ENCODE peak calls at places on chromosome 9, in four cellular contexts. V is SK-N-SH, P is K562, L is HepG2. I is an unnamed sample.

GRCh38 chr9:129138476-129139232 is 27.4 kb downstream of the PTPA start:
- DNase-seq in P (no peak), L (no peak), V (no peak), I (no peak)

GRCh38 chr9:72399391-72399790 is 34.4 kb upstream of the ZFAND5 start:
- DNase-seq in L (no peak), P (no peak), V (no peak), I (no peak)

GRCh38 chr9:34518896-34519295 is 3.9 kb downstream of the ENHO start:
- DNase-seq in L (no peak), V (no peak), P (no peak), I (no peak)

GRCh38 chr9:68489636-68490035 is 51.0 kb downstream of the TMEM252 start:
- DNase-seq in L (no peak), P (no peak), V (no peak), I (no peak)

GRCh38 chr9:73270967-73271722 is 119.5 kb downstream of the ANXA1 start:
- DNase-seq in P (no peak), V (no peak), L (peak; percentile 75), I (peak; percentile 10)

GRCh38 chr9:72773570-72773969 is 179.3 kb downstream of the ALDH1A1 start:
- DNase-seq in P (no peak), L (no peak), V (no peak), I (no peak)

GRCh38 chr9:26158631-26159150 is 480.4 kb upstream of the TUSC1 start:
- DNase-seq in P (no peak), L (no peak), V (no peak), I (no peak)

GRCh38 chr9:111000202-111000601 is 38.1 kb downstream of the LPAR1 start:
- DNase-seq in L (no peak), V (no peak), P (no peak), I (no peak)

GRCh38 chr9:105993921-105994715 is 299.8 kb downstream of the TMEM38B start:
- DNase-seq in L (no peak), V (no peak), P (no peak), I (no peak)

GRCh38 chr9:18746631-18747030 is 272.7 kb downstream of the ADAMTSL1 start:
- DNase-seq in L (no peak), V (no peak), P (no peak), I (no peak)

GRCh38 chr9:70053864-70054263 is 10.2 kb downstream of the MAMDC2 start:
- DNase-seq in V (no peak), P (no peak), L (no peak), I (peak; percentile 31)

GRCh38 chr9:109108318-109108717 is 11.4 kb downstream of the TMEM245 start:
- DNase-seq in P (no peak), V (no peak), L (no peak), I (no peak)

GRCh38 chr9:135186248-135187164 is 99.0 kb downstream of the OLFM1 start:
- DNase-seq in L (no peak), P (no peak), V (peak; percentile 60), I (no peak)

GRCh38 chr9:35258665-35259474 is 97.1 kb downstream of the UNC13B start:
- DNase-seq in L (peak; percentile 71), V (peak; percentile 42), P (no peak), I (peak; percentile 31)

GRCh38 chr9:100884518-100884917 is 144.0 kb upstream of the PLPPR1 start:
- DNase-seq in P (no peak), V (no peak), L (no peak), I (no peak)

DNA sequence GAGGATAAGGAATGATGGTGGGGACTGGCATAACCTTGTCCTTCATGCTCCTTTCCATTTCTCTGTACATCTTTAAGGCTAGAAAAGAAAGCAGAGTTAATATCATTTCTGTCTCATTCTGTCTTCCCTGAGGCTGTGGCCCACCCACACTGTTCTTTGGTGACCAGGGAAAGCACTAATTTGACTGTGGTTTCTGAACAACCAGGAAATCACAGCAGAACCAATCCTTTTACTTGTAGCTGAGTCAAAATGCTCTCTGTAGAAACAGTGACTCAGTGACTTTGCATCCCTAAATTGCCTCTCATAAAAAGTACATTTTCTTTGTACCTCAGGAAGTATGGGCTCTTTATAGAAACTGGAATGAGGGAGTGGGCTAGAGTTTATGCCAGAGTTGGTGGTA is 28.1 kb downstream of the IL33 start:
- DNase-seq in P (no peak), L (no peak), V (no peak), I (no peak)
- TF ChIP-seq SIN3A in P (no peak), L (no peak), V (no peak), I (no peak)

DNA sequence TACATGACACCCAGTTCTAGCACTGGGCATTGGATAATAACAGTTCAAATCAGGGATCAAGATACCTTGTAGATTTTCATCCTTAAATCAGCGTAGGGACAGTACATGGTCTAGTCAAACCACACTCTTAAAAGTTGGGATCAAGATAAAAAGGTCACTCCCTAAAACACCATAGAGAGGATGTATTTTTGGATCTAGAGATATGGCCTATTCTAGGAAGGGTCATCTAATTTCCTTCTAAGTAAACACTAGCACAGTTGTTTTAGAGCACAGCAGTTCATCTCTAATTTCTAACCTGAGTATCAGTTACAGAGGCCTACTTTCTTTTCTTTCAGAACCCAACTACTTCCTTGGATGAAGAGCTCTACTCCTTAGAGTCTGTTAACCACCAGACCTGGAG is 166.4 kb upstream of the GRIN3A start:
- DNase-seq in V (no peak), P (no peak), L (no peak), I (no peak)
- TF ChIP-seq ELF1 in V (no peak), P (no peak), L (no peak), I (no peak)

DNA sequence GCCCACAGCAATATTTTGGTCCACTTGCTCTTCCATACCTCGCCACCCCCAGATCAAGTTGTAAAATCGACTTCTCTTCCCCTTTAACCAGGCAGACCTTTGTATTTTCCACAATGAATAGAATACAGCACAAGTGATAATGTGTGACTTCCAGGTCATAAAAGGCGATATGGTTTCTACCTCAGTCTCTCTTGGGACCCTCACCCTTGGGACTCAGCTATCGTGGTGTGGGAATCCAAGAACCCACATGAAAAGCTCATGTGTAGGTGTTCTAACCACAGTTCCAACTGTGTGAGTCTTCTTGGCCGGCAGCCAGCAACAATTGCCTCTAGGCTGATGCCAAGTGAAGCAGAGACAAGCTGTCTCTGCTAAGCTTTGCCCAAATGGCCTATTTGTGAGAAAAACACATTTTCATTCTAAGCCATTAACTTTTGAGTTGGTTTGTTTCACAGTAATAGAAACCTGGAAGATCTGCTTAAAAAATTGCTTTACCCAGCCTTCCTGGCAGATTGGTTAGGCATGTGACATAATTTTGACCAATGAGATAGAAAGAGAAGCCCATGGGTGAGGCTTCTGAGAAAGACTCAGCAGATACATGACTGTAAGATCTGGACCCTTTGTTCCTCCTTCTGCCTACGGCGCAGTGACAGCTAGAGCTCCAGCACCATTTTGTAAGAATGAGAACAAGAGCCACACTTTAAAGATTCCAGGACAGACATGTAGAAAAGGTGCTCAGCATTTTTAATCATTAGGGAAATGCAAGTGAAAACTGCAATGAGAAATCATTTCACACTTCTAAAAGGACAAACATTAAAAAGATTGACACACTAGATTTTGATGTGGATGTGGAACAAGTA is 18.3 kb upstream of the MLLT3 start:
- DNase-seq in V (peak; percentile 28), P (no peak), L (no peak), I (no peak)
- TF ChIP-seq SIN3A in V (no peak), P (no peak), L (no peak), I (no peak)

DNA sequence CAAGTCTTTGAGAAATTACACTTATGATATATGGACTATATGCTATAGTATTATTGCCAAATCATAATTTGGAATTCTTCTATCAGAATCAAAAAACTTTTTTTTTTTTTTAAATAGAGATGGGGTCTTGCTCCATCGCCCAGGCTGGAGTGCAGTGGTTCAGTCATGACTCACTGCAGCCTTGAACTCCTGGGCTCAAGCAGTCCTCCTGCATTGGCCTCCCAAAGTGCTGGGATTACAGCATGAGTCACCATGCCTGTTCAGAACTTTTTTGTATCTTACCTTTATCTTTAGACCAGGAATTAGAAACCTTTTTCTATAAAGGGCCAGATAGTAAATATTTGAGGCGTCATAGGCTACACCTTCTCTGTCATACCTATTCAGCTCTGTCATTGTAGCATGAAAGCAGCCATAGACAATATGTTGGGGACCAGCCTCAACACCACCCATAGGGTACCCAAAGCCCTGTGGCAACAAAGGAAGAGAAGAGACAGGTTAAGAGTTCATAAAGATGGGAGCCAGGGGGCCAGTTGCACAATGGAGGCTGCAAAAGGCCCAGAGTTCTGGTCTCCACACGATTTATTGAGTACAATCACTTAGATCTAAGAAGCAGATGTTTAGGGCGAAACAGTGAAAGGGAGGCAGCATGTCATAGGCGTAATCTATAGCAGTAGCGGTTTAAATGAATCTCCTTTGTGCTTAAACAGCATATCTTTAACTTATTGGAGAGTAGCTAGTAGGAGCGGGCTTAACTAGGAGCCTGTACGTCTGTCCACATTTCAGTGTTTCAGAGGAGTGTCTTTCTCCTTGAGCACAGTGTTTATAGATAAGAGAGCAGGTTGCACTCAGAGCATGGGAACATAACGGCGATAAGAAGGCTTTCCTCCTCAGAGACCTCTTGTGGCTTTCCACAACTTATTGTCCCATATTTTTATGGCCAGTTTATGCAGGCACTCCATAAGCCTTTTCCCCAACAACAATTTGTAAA is 12.5 kb downstream of the ECM2 start:
- DNase-seq in L (peak; percentile 20), P (no peak), V (no peak), I (no peak)
- TF ChIP-seq ELF1 in L (no peak), P (no peak), V (no peak), I (no peak)

GRCh38 chr9:3954950-3955670 is 344.8 kb downstream of the GLIS3 start:
- DNase-seq in V (no peak), L (no peak), P (peak; percentile 4), I (no peak)

GRCh38 chr9:3960661-3961144 is 339.2 kb downstream of the GLIS3 start:
- DNase-seq in L (no peak), P (no peak), V (no peak), I (no peak)

GRCh38 chr9:3956081-3956701 is 343.7 kb downstream of the GLIS3 start:
- DNase-seq in P (no peak), V (no peak), L (no peak), I (no peak)

GRCh38 chr9:3954228-3954949 is 345.5 kb downstream of the GLIS3 start:
- DNase-seq in P (no peak), L (no peak), V (no peak), I (no peak)

DNA sequence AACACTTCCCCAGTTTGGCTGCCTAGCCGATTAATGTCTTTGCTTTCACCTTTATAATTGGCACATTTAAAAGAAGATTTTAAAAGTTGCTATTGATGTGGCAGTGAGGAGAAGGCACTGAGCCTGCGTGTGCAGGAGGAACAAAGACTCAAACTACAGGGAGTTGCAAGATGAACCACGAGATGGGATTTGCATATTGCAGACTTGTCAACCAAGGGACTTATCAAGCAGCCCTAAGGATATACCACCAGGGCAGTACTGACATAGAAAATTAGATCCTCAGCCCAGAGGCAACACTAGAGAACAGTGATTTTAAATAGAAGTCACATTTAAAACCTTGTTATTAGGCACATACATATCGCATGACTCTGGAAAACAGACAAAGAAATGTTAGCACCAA is 342.6 kb downstream of the GLIS3 start:
- DNase-seq in L (no peak), V (no peak), P (no peak), I (no peak)
- TF ChIP-seq SIN3A in L (no peak), V (no peak), P (no peak), I (no peak)

DNA sequence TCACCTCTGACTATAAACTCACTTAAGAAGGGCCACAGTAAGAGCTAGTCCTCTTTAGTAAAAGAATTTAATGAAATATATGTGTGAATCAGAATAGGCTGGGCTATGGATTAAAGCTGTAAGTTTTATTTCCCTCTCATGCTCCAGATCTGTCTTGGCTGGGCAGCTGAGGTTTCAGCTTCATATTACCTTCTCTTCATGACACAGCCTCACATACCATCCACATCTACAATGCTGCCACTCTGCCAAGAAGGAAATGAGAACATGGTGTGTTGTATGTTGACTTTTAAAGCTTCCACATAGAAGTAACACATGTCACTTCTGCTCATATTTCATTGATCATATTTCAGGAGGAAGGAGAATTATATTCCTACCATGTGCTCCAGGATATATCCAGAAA is 776.0 kb upstream of the ACO1 start:
- DNase-seq in P (no peak), V (no peak), L (no peak), I (no peak)
- TF ChIP-seq ELF1 in P (no peak), V (no peak), L (no peak), I (no peak)

I was measured in HCT116.